ENCODE peak calls at places on chromosome 19, in five cellular contexts. One of them, this sample, is unnamed.

GRCh38 chr19:55226273-55226672 is 2.3 kb downstream of the TMEM86B start:
- DNase-seq in posterior cingulate gyrus: no peak
- DNase-seq in progenitor cell of endocrine pancreas: no peak
- DNase-seq in SW 1271: no peak
- DNase-seq in gastrocnemius medialis: no peak
- DNase-seq in this sample: no peak

GRCh38 chr19:29708553-29709439 is 6.3 kb downstream of the C19orf12 start:
- DNase-seq in posterior cingulate gyrus: no peak
- DNase-seq in gastrocnemius medialis: no peak
- DNase-seq in SW 1271: no peak
- DNase-seq in progenitor cell of endocrine pancreas: no peak
- DNase-seq in this sample: no peak

GRCh38 chr19:17026706-17027427 is at the start of gene CPAMD8:
- DNase-seq in SW 1271: no peak
- DNase-seq in posterior cingulate gyrus: no peak
- DNase-seq in gastrocnemius medialis: no peak
- DNase-seq in progenitor cell of endocrine pancreas: peak
- DNase-seq in this sample: no peak

GRCh38 chr19:843180-843835 is 2.5 kb downstream of the PRTN3 start:
- DNase-seq in posterior cingulate gyrus: no peak
- DNase-seq in progenitor cell of endocrine pancreas: no peak
- DNase-seq in SW 1271: no peak
- DNase-seq in gastrocnemius medialis: no peak
- DNase-seq in this sample: no peak

GRCh38 chr19:41646589-41647204 is 19.8 kb upstream of the CEACAM4 start:
- DNase-seq in posterior cingulate gyrus: no peak
- DNase-seq in gastrocnemius medialis: no peak
- DNase-seq in SW 1271: no peak
- DNase-seq in progenitor cell of endocrine pancreas: no peak
- DNase-seq in this sample: peak

GRCh38 chr19:51131780-51132680 is 7.3 kb downstream of the SIGLEC9 start:
- DNase-seq in SW 1271: no peak
- DNase-seq in posterior cingulate gyrus: no peak
- DNase-seq in progenitor cell of endocrine pancreas: no peak
- DNase-seq in gastrocnemius medialis: no peak
- DNase-seq in this sample: no peak

GRCh38 chr19:19203012-19203856 is at the start of gene NR2C2AP:
- DNase-seq in posterior cingulate gyrus: peak
- DNase-seq in gastrocnemius medialis: peak
- DNase-seq in progenitor cell of endocrine pancreas: peak
- DNase-seq in SW 1271: peak
- DNase-seq in this sample: peak

GRCh38 chr19:46319620-46320019 is 22.8 kb downstream of the HIF3A start:
- DNase-seq in gastrocnemius medialis: no peak
- DNase-seq in posterior cingulate gyrus: peak
- DNase-seq in progenitor cell of endocrine pancreas: no peak
- DNase-seq in SW 1271: no peak
- DNase-seq in this sample: no peak

GRCh38 chr19:36201684-36202083 is 12.8 kb downstream of the ZNF565 start:
- DNase-seq in SW 1271: no peak
- DNase-seq in gastrocnemius medialis: no peak
- DNase-seq in progenitor cell of endocrine pancreas: no peak
- DNase-seq in posterior cingulate gyrus: no peak
- DNase-seq in this sample: no peak

GRCh38 chr19:30381366-30381765 is 9.2 kb downstream of the ZNF536 start:
- DNase-seq in progenitor cell of endocrine pancreas: no peak
- DNase-seq in posterior cingulate gyrus: no peak
- DNase-seq in gastrocnemius medialis: no peak
- DNase-seq in SW 1271: no peak
- DNase-seq in this sample: no peak

GRCh38 chr19:13103961-13104847 is 1.5 kb upstream of the LYL1 start:
- DNase-seq in posterior cingulate gyrus: no peak
- DNase-seq in progenitor cell of endocrine pancreas: no peak
- DNase-seq in gastrocnemius medialis: no peak
- DNase-seq in SW 1271: no peak
- DNase-seq in this sample: peak

GRCh38 chr19:7856679-7857663 is 17.2 kb downstream of the PRR36 start:
- DNase-seq in posterior cingulate gyrus: no peak
- DNase-seq in progenitor cell of endocrine pancreas: no peak
- DNase-seq in gastrocnemius medialis: no peak
- DNase-seq in SW 1271: no peak
- DNase-seq in this sample: peak

GRCh38 chr19:7732045-7732444 is at the start of gene CLEC4G:
- DNase-seq in posterior cingulate gyrus: no peak
- DNase-seq in SW 1271: no peak
- DNase-seq in gastrocnemius medialis: no peak
- DNase-seq in progenitor cell of endocrine pancreas: no peak
- DNase-seq in this sample: no peak

GRCh38 chr19:11013771-11014170 is 52.9 kb downstream of the SMARCA4 start:
- DNase-seq in gastrocnemius medialis: no peak
- DNase-seq in progenitor cell of endocrine pancreas: no peak
- DNase-seq in SW 1271: no peak
- DNase-seq in posterior cingulate gyrus: no peak
- DNase-seq in this sample: no peak

GRCh38 chr19:14933506-14933905 is 7.8 kb upstream of the OR7C2 start:
- DNase-seq in progenitor cell of endocrine pancreas: no peak
- DNase-seq in gastrocnemius medialis: no peak
- DNase-seq in posterior cingulate gyrus: no peak
- DNase-seq in SW 1271: no peak
- DNase-seq in this sample: no peak

GRCh38 chr19:52391135-52391534 is 6.5 kb upstream of the ZNF528 start:
- DNase-seq in gastrocnemius medialis: no peak
- DNase-seq in progenitor cell of endocrine pancreas: no peak
- DNase-seq in posterior cingulate gyrus: no peak
- DNase-seq in SW 1271: no peak
- DNase-seq in this sample: no peak

GRCh38 chr19:17496337-17496997 is 15.0 kb upstream of the PGLS start:
- DNase-seq in gastrocnemius medialis: no peak
- DNase-seq in posterior cingulate gyrus: peak
- DNase-seq in progenitor cell of endocrine pancreas: peak
- DNase-seq in SW 1271: no peak
- DNase-seq in this sample: peak

GRCh38 chr19:2306971-2307370 is 983 bp downstream of the LINGO3 start:
- DNase-seq in progenitor cell of endocrine pancreas: no peak
- DNase-seq in gastrocnemius medialis: no peak
- DNase-seq in posterior cingulate gyrus: no peak
- DNase-seq in SW 1271: no peak
- DNase-seq in this sample: no peak

GRCh38 chr19:3790941-3791340 is 4.8 kb upstream of the MATK start:
- DNase-seq in SW 1271: no peak
- DNase-seq in progenitor cell of endocrine pancreas: no peak
- DNase-seq in posterior cingulate gyrus: no peak
- DNase-seq in gastrocnemius medialis: no peak
- DNase-seq in this sample: no peak

GRCh38 chr19:36100476-36100875 is 10.5 kb upstream of the OVOL3 start:
- DNase-seq in posterior cingulate gyrus: no peak
- DNase-seq in gastrocnemius medialis: no peak
- DNase-seq in SW 1271: no peak
- DNase-seq in progenitor cell of endocrine pancreas: no peak
- DNase-seq in this sample: no peak

GRCh38 chr19:1000591-1001537 is 645 bp downstream of the GRIN3B start:
- DNase-seq in progenitor cell of endocrine pancreas: no peak
- DNase-seq in SW 1271: no peak
- DNase-seq in gastrocnemius medialis: no peak
- DNase-seq in posterior cingulate gyrus: no peak
- DNase-seq in this sample: no peak

GRCh38 chr19:3469638-3470499 is 10.5 kb downstream of the SMIM24 start:
- DNase-seq in posterior cingulate gyrus: no peak
- DNase-seq in SW 1271: no peak
- DNase-seq in progenitor cell of endocrine pancreas: no peak
- DNase-seq in gastrocnemius medialis: no peak
- DNase-seq in this sample: no peak

GRCh38 chr19:6564393-6564792 is 26.6 kb downstream of the CD70 start:
- DNase-seq in posterior cingulate gyrus: no peak
- DNase-seq in SW 1271: no peak
- DNase-seq in progenitor cell of endocrine pancreas: no peak
- DNase-seq in gastrocnemius medialis: no peak
- DNase-seq in this sample: peak

GRCh38 chr19:39411832-39412099 is 703 bp upstream of the PLEKHG2 start:
- DNase-seq in progenitor cell of endocrine pancreas: peak
- DNase-seq in posterior cingulate gyrus: peak
- DNase-seq in SW 1271: peak
- DNase-seq in gastrocnemius medialis: peak
- DNase-seq in this sample: peak

GRCh38 chr19:47378246-47378645 is 29.1 kb downstream of the DHX34 start:
- DNase-seq in posterior cingulate gyrus: no peak
- DNase-seq in progenitor cell of endocrine pancreas: no peak
- DNase-seq in gastrocnemius medialis: no peak
- DNase-seq in SW 1271: no peak
- DNase-seq in this sample: no peak

GRCh38 chr19:30044273-30045259 is 102.5 kb downstream of the URI1 start:
- DNase-seq in posterior cingulate gyrus: no peak
- DNase-seq in gastrocnemius medialis: no peak
- DNase-seq in progenitor cell of endocrine pancreas: no peak
- DNase-seq in SW 1271: no peak
- DNase-seq in this sample: no peak

GRCh38 chr19:19488875-19489690 is 26.3 kb downstream of the TSSK6 start:
- DNase-seq in gastrocnemius medialis: peak
- DNase-seq in posterior cingulate gyrus: peak
- DNase-seq in SW 1271: peak
- DNase-seq in progenitor cell of endocrine pancreas: peak
- DNase-seq in this sample: peak

GRCh38 chr19:10321874-10322835 is 6.3 kb upstream of the FDX2 start:
- DNase-seq in progenitor cell of endocrine pancreas: no peak
- DNase-seq in gastrocnemius medialis: no peak
- DNase-seq in SW 1271: no peak
- DNase-seq in posterior cingulate gyrus: no peak
- DNase-seq in this sample: no peak

GRCh38 chr19:46373573-46374359 is 26.9 kb downstream of the PPP5C start:
- DNase-seq in gastrocnemius medialis: no peak
- DNase-seq in SW 1271: no peak
- DNase-seq in progenitor cell of endocrine pancreas: peak
- DNase-seq in posterior cingulate gyrus: peak
- DNase-seq in this sample: no peak

GRCh38 chr19:47459477-47459876 is 12.2 kb downstream of the SLC8A2 start:
- DNase-seq in progenitor cell of endocrine pancreas: no peak
- DNase-seq in posterior cingulate gyrus: no peak
- DNase-seq in gastrocnemius medialis: no peak
- DNase-seq in SW 1271: no peak
- DNase-seq in this sample: no peak

GRCh38 chr19:3549816-3550215 is 7.6 kb downstream of the MFSD12 start:
- DNase-seq in progenitor cell of endocrine pancreas: no peak
- DNase-seq in posterior cingulate gyrus: no peak
- DNase-seq in SW 1271: no peak
- DNase-seq in gastrocnemius medialis: no peak
- DNase-seq in this sample: no peak

GRCh38 chr19:19627442-19627715 is 641 bp downstream of the LPAR2 start:
- DNase-seq in posterior cingulate gyrus: no peak
- DNase-seq in progenitor cell of endocrine pancreas: no peak
- DNase-seq in gastrocnemius medialis: no peak
- DNase-seq in SW 1271: no peak
- DNase-seq in this sample: peak

GRCh38 chr19:41696402-41697197 is 8.5 kb upstream of the CEACAM7 start:
- DNase-seq in progenitor cell of endocrine pancreas: no peak
- DNase-seq in gastrocnemius medialis: no peak
- DNase-seq in SW 1271: no peak
- DNase-seq in posterior cingulate gyrus: no peak
- DNase-seq in this sample: no peak

GRCh38 chr19:16584825-16585801 is 12.9 kb upstream of the SLC35E1 start:
- DNase-seq in progenitor cell of endocrine pancreas: no peak
- DNase-seq in posterior cingulate gyrus: no peak
- DNase-seq in SW 1271: no peak
- DNase-seq in gastrocnemius medialis: no peak
- DNase-seq in this sample: peak

GRCh38 chr19:41851456-41851855 is 6.6 kb downstream of the DMRTC2 start:
- DNase-seq in gastrocnemius medialis: no peak
- DNase-seq in progenitor cell of endocrine pancreas: no peak
- DNase-seq in posterior cingulate gyrus: no peak
- DNase-seq in SW 1271: no peak
- DNase-seq in this sample: no peak